ENCODE peak calls at places on chromosomes 5 and 9, in six cellular contexts. One of them, this sample, is unnamed.

GRCh38 chr9:84485539-84485938 is 145.0 kb upstream of the SLC28A3 start:
- DNase-seq in CD4-positive, CD25-positive, alpha-beta regulatory T cell: no peak
- DNase-seq in skeletal muscle cell: no peak
- DNase-seq in WERI-Rb-1: no peak
- DNase-seq in CD4-positive, alpha-beta memory T cell: no peak
- DNase-seq in cardiac muscle cell: no peak
- DNase-seq in this sample: no peak

GRCh38 chr5:82346376-82347212 is 68.4 kb upstream of the RPS23 start:
- DNase-seq in CD4-positive, CD25-positive, alpha-beta regulatory T cell: no peak
- DNase-seq in skeletal muscle cell: no peak
- DNase-seq in WERI-Rb-1: peak
- DNase-seq in CD4-positive, alpha-beta memory T cell: no peak
- DNase-seq in cardiac muscle cell: no peak
- DNase-seq in this sample: no peak

GRCh38 chr9:94843089-94843488 is 116.6 kb downstream of the AOPEP start:
- DNase-seq in CD4-positive, CD25-positive, alpha-beta regulatory T cell: no peak
- DNase-seq in skeletal muscle cell: no peak
- DNase-seq in WERI-Rb-1: no peak
- DNase-seq in CD4-positive, alpha-beta memory T cell: no peak
- DNase-seq in cardiac muscle cell: no peak
- DNase-seq in this sample: no peak

GRCh38 chr9:86350006-86350755 is 4.0 kb downstream of the TUT7 start:
- DNase-seq in CD4-positive, CD25-positive, alpha-beta regulatory T cell: no peak
- DNase-seq in skeletal muscle cell: no peak
- DNase-seq in WERI-Rb-1: no peak
- DNase-seq in CD4-positive, alpha-beta memory T cell: no peak
- DNase-seq in cardiac muscle cell: no peak
- DNase-seq in this sample: no peak

GRCh38 chr9:94511943-94512265 is 43.0 kb upstream of the PCAT7 start:
- DNase-seq in CD4-positive, CD25-positive, alpha-beta regulatory T cell: no peak
- DNase-seq in skeletal muscle cell: no peak
- DNase-seq in WERI-Rb-1: no peak
- DNase-seq in CD4-positive, alpha-beta memory T cell: no peak
- DNase-seq in cardiac muscle cell: no peak
- DNase-seq in this sample: no peak

GRCh38 chr5:146540421-146540820 is 24.4 kb upstream of the GPR151 start:
- DNase-seq in CD4-positive, CD25-positive, alpha-beta regulatory T cell: no peak
- DNase-seq in skeletal muscle cell: no peak
- DNase-seq in WERI-Rb-1: no peak
- DNase-seq in CD4-positive, alpha-beta memory T cell: no peak
- DNase-seq in cardiac muscle cell: no peak
- DNase-seq in this sample: no peak

GRCh38 chr9:126643945-126644527 is 30.3 kb downstream of the LMX1B start:
- DNase-seq in CD4-positive, CD25-positive, alpha-beta regulatory T cell: no peak
- DNase-seq in skeletal muscle cell: no peak
- DNase-seq in WERI-Rb-1: peak
- DNase-seq in CD4-positive, alpha-beta memory T cell: no peak
- DNase-seq in cardiac muscle cell: no peak
- DNase-seq in this sample: no peak

GRCh38 chr9:86659413-86660046 is 287.8 kb downstream of the GAS1 start:
- DNase-seq in CD4-positive, CD25-positive, alpha-beta regulatory T cell: no peak
- DNase-seq in skeletal muscle cell: no peak
- DNase-seq in WERI-Rb-1: no peak
- DNase-seq in CD4-positive, alpha-beta memory T cell: no peak
- DNase-seq in cardiac muscle cell: no peak
- DNase-seq in this sample: no peak

GRCh38 chr5:145246961-145247744 is 588.0 kb downstream of the PRELID2 start:
- DNase-seq in CD4-positive, CD25-positive, alpha-beta regulatory T cell: no peak
- DNase-seq in skeletal muscle cell: no peak
- DNase-seq in WERI-Rb-1: no peak
- DNase-seq in CD4-positive, alpha-beta memory T cell: no peak
- DNase-seq in cardiac muscle cell: no peak
- DNase-seq in this sample: no peak

GRCh38 chr5:66595877-66596790 is at the start of gene MAST4:
- DNase-seq in CD4-positive, CD25-positive, alpha-beta regulatory T cell: peak
- DNase-seq in skeletal muscle cell: peak
- DNase-seq in WERI-Rb-1: peak
- DNase-seq in CD4-positive, alpha-beta memory T cell: no peak
- DNase-seq in cardiac muscle cell: peak
- DNase-seq in this sample: no peak

GRCh38 chr9:12697719-12698118 is 4.5 kb downstream of the TYRP1 start:
- DNase-seq in CD4-positive, CD25-positive, alpha-beta regulatory T cell: no peak
- DNase-seq in skeletal muscle cell: no peak
- DNase-seq in WERI-Rb-1: no peak
- DNase-seq in CD4-positive, alpha-beta memory T cell: no peak
- DNase-seq in cardiac muscle cell: peak
- DNase-seq in this sample: no peak

GRCh38 chr5:158414780-158415179 is 555.8 kb upstream of the CLINT1 start:
- DNase-seq in CD4-positive, CD25-positive, alpha-beta regulatory T cell: no peak
- DNase-seq in skeletal muscle cell: no peak
- DNase-seq in WERI-Rb-1: no peak
- DNase-seq in CD4-positive, alpha-beta memory T cell: no peak
- DNase-seq in cardiac muscle cell: peak
- DNase-seq in this sample: no peak

GRCh38 chr5:55383254-55383653 is 75.5 kb downstream of the MTREX start:
- DNase-seq in CD4-positive, CD25-positive, alpha-beta regulatory T cell: no peak
- DNase-seq in skeletal muscle cell: no peak
- DNase-seq in WERI-Rb-1: no peak
- DNase-seq in CD4-positive, alpha-beta memory T cell: no peak
- DNase-seq in cardiac muscle cell: no peak
- DNase-seq in this sample: no peak

GRCh38 chr5:97224112-97224750 is 41.2 kb upstream of the RIOK2 start:
- DNase-seq in CD4-positive, CD25-positive, alpha-beta regulatory T cell: no peak
- DNase-seq in skeletal muscle cell: no peak
- DNase-seq in WERI-Rb-1: no peak
- DNase-seq in CD4-positive, alpha-beta memory T cell: no peak
- DNase-seq in cardiac muscle cell: peak
- DNase-seq in this sample: no peak

GRCh38 chr5:171422495-171422894 is 3.0 kb downstream of the FGF18 start:
- DNase-seq in CD4-positive, CD25-positive, alpha-beta regulatory T cell: no peak
- DNase-seq in skeletal muscle cell: no peak
- DNase-seq in WERI-Rb-1: no peak
- DNase-seq in CD4-positive, alpha-beta memory T cell: no peak
- DNase-seq in cardiac muscle cell: no peak
- DNase-seq in this sample: no peak

GRCh38 chr5:171419663-171420428 is 399 bp downstream of the FGF18 start:
- DNase-seq in CD4-positive, CD25-positive, alpha-beta regulatory T cell: peak
- DNase-seq in skeletal muscle cell: no peak
- DNase-seq in WERI-Rb-1: peak
- DNase-seq in CD4-positive, alpha-beta memory T cell: no peak
- DNase-seq in cardiac muscle cell: peak
- DNase-seq in this sample: no peak

GRCh38 chr5:171418982-171419662 is at the start of gene FGF18:
- DNase-seq in CD4-positive, CD25-positive, alpha-beta regulatory T cell: peak
- DNase-seq in skeletal muscle cell: no peak
- DNase-seq in WERI-Rb-1: peak
- DNase-seq in CD4-positive, alpha-beta memory T cell: peak
- DNase-seq in cardiac muscle cell: peak
- DNase-seq in this sample: no peak

GRCh38 chr5:171421331-171422262 is 2.1 kb downstream of the FGF18 start:
- DNase-seq in CD4-positive, CD25-positive, alpha-beta regulatory T cell: no peak
- DNase-seq in skeletal muscle cell: no peak
- DNase-seq in WERI-Rb-1: peak
- DNase-seq in CD4-positive, alpha-beta memory T cell: no peak
- DNase-seq in cardiac muscle cell: no peak
- DNase-seq in this sample: no peak

GRCh38 chr5:171420429-171421231 is 1.2 kb downstream of the FGF18 start:
- DNase-seq in CD4-positive, CD25-positive, alpha-beta regulatory T cell: no peak
- DNase-seq in skeletal muscle cell: peak
- DNase-seq in WERI-Rb-1: no peak
- DNase-seq in CD4-positive, alpha-beta memory T cell: no peak
- DNase-seq in cardiac muscle cell: peak
- DNase-seq in this sample: no peak
- H3K4me3 ChIP-seq in CD4-positive, CD25-positive, alpha-beta regulatory T cell: no peak
- H3K4me3 ChIP-seq in skeletal muscle cell: peak
- H3K4me3 ChIP-seq in WERI-Rb-1: no peak
- H3K4me3 ChIP-seq in CD4-positive, alpha-beta memory T cell: no peak
- H3K4me3 ChIP-seq in cardiac muscle cell: peak
- H3K4me3 ChIP-seq in this sample: peak

DNA sequence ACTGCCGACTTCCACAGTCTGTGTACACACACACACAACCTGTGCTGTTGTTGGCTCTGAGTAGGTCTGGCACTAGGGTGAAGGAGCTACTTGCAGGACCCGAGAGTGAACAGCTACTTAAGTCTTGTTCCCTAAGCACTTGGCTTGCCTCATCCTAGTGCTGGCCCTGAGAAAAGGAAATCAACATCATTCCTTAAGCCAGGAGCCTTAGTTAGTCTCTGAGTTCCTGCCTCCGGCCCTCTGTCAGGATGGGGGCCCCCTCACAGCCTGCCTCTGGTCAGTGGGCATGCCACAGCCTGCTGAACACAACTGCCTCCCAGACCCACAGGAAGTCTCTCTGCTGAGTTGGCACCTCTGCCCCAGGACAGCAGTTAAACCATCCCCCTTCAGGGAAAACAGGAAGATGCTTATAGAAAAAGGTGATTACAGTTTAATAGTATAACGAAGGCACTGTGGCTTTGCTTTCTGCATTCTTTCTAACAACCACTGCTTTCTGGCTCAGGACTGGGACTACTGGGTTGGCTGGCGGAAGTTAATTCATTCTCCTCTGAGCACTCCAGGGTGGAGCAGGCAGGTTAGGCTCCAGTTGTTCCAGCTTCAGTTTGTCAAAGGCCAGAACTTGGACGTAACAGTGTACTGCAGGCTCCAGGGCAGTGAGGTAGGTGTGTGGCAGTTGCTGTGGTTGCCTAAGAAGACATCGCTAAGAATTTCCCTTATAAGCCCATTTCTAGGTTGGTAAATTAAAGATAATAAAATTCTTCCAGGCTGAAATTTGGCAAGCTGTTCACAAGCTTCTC is 2.8 kb downstream of the MAMDC2 start:
- DNase-seq in CD4-positive, CD25-positive, alpha-beta regulatory T cell: no peak
- DNase-seq in skeletal muscle cell: no peak
- DNase-seq in WERI-Rb-1: no peak
- DNase-seq in CD4-positive, alpha-beta memory T cell: no peak
- DNase-seq in cardiac muscle cell: no peak
- DNase-seq in this sample: no peak
- H3K4me3 ChIP-seq in CD4-positive, CD25-positive, alpha-beta regulatory T cell: no peak
- H3K4me3 ChIP-seq in skeletal muscle cell: peak
- H3K4me3 ChIP-seq in WERI-Rb-1: no peak
- H3K4me3 ChIP-seq in CD4-positive, alpha-beta memory T cell: no peak
- H3K4me3 ChIP-seq in cardiac muscle cell: no peak
- H3K4me3 ChIP-seq in this sample: no peak

DNA sequence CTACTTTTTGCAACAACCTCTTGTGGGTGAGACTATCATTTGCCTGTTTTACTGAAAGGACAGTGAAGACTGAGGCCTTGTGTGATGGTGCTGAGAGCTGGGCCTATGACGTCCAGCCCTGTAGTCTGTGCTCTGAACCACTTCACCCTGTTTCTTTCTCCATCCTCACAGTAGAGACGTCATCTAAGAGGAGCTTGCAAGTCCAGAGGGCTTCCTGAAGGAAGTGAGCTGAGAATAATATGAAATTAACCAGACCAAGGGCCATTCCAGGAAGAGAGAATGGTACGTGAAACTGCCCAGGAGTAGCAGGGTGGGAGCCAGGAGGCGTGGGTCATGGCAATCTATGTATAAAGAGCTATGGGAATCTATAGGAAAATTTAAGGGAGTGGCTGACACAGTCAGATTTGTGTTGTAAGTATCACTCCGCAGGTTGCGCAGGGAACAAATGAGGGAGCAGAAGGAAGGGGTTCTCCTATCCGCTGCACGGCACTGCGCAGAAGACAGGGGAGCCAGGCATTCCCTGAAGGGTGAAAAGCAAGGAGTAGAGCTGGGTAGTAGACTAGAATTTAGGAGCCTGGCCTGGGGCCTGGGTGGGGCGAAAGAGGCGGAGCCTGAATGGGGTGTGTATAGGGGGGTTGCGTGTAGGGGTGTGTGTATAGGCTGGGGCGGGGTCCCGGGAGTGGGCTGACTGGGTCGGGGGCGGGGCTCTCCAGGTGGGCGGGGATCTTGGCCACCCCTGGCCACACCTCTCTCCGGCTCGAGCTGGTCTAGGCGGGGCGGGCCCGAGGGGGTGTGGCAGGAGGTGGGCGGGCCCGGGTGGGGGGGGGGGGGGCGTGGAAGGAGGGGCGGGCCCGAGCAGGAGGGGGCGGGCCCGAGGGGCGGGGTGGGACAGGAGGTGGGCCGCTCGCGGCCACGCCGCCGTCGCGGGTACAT is at the start of gene FGFR4:
- DNase-seq in CD4-positive, CD25-positive, alpha-beta regulatory T cell: no peak
- DNase-seq in skeletal muscle cell: no peak
- DNase-seq in WERI-Rb-1: peak
- DNase-seq in CD4-positive, alpha-beta memory T cell: peak
- DNase-seq in cardiac muscle cell: peak
- DNase-seq in this sample: peak
- H3K4me3 ChIP-seq in CD4-positive, CD25-positive, alpha-beta regulatory T cell: no peak
- H3K4me3 ChIP-seq in skeletal muscle cell: peak
- H3K4me3 ChIP-seq in WERI-Rb-1: peak
- H3K4me3 ChIP-seq in CD4-positive, alpha-beta memory T cell: peak
- H3K4me3 ChIP-seq in cardiac muscle cell: peak
- H3K4me3 ChIP-seq in this sample: peak

GRCh38 chr9:107260437-107261081 is 22.5 kb upstream of the RAD23B start:
- DNase-seq in CD4-positive, CD25-positive, alpha-beta regulatory T cell: no peak
- DNase-seq in skeletal muscle cell: no peak
- DNase-seq in WERI-Rb-1: no peak
- DNase-seq in CD4-positive, alpha-beta memory T cell: no peak
- DNase-seq in cardiac muscle cell: no peak
- DNase-seq in this sample: no peak
- H3K4me3 ChIP-seq in CD4-positive, CD25-positive, alpha-beta regulatory T cell: no peak
- H3K4me3 ChIP-seq in skeletal muscle cell: no peak
- H3K4me3 ChIP-seq in WERI-Rb-1: no peak
- H3K4me3 ChIP-seq in CD4-positive, alpha-beta memory T cell: no peak
- H3K4me3 ChIP-seq in cardiac muscle cell: no peak
- H3K4me3 ChIP-seq in this sample: no peak